ENCODE peak calls at places on chromosomes 5 and 9, in nine cellular contexts. N is T-helper 1 cell, K is natural killer cell, Y is transverse colon, M is AG08396, B is DMS53, H is choroid plexus epithelial cell, D is Calu3, C is brain microvascular endothelial cell. S is an unnamed sample.

GRCh38 chr9:127057970-127058644 is 64.3 kb downstream of the ANGPTL2 start:
- DNase-seq in H (peak), Y (no peak), K (no peak), D (no peak), C (no peak), B (no peak), N (no peak), M (peak), S (no peak)

GRCh38 chr9:16133556-16134227 is 580.8 kb downstream of the CCDC171 start:
- DNase-seq in M (peak), H (peak), D (peak), C (peak), K (no peak), Y (peak), N (peak), B (peak), S (peak)

GRCh38 chr9:90054810-90055209 is 450.0 kb downstream of the GADD45G start:
- DNase-seq in K (no peak), N (no peak), Y (no peak), D (no peak), H (no peak), C (no peak), B (no peak), M (no peak), S (no peak)

GRCh38 chr9:88732128-88732527 is 197.2 kb downstream of the NXNL2 start:
- DNase-seq in K (no peak), M (no peak), B (no peak), C (peak), N (no peak), D (no peak), Y (no peak), H (peak), S (peak)

GRCh38 chr5:92963801-92964200 is 617.2 kb downstream of the NR2F1-AS1 start:
- DNase-seq in H (no peak), M (no peak), D (no peak), Y (no peak), N (no peak), C (no peak), B (no peak), K (no peak), S (no peak)

GRCh38 chr9:127987103-127987614 is 6.4 kb upstream of the EEIG1 start:
- DNase-seq in N (no peak), K (no peak), Y (no peak), H (no peak), B (peak), D (peak), M (peak), C (no peak), S (no peak)

GRCh38 chr9:92359380-92360007 is 33.7 kb downstream of the CENPP start:
- DNase-seq in Y (no peak), D (no peak), H (no peak), M (no peak), K (no peak), C (no peak), N (no peak), B (no peak), S (no peak)

GRCh38 chr9:109889456-109889855 is 109.5 kb downstream of the PALM2AKAP2 start:
- DNase-seq in Y (no peak), N (peak), B (no peak), D (no peak), C (no peak), K (no peak), M (no peak), H (no peak), S (no peak)

GRCh38 chr9:74524289-74524688 is 27.2 kb downstream of the RORB start:
- DNase-seq in K (no peak), M (no peak), Y (no peak), B (no peak), C (no peak), D (no peak), N (no peak), H (no peak), S (no peak)

GRCh38 chr5:176916337-176916736 is 17.2 kb upstream of the HK3 start:
- DNase-seq in K (no peak), B (no peak), C (no peak), M (no peak), N (no peak), D (no peak), H (no peak), Y (no peak), S (no peak)

GRCh38 chr5:80010754-80011392 is 19.8 kb upstream of the MTX3 start:
- DNase-seq in N (no peak), H (no peak), M (no peak), Y (no peak), C (no peak), K (no peak), B (no peak), D (no peak), S (no peak)

GRCh38 chr5:170861295-170861854 is 443 bp upstream of the RANBP17 start:
- DNase-seq in B (no peak), M (no peak), N (no peak), D (no peak), Y (no peak), C (no peak), K (no peak), H (peak), S (no peak)

GRCh38 chr9:124187311-124187710 is 70.4 kb upstream of the NEK6 start:
- DNase-seq in M (no peak), N (no peak), H (no peak), Y (no peak), B (no peak), C (no peak), K (no peak), D (no peak), S (no peak)

GRCh38 chr5:160269017-160269416 is 39.7 kb downstream of the FABP6 start:
- DNase-seq in K (peak), M (peak), H (peak), N (no peak), C (peak), D (peak), Y (peak), B (no peak), S (peak)

GRCh38 chr5:852431-853401 is 1.9 kb upstream of the ZDHHC11 start:
- DNase-seq in Y (no peak), M (no peak), N (no peak), B (no peak), C (no peak), H (no peak), K (no peak), D (no peak), S (no peak)